ENCODE peak calls at places on chromosome 17, in six cellular contexts. M is hypothalamus; S is tibial nerve; T is tibial artery; K is nephron progenitor cell; A is central memory CD4-positive, alpha-beta T cell. E is an unnamed sample.

GRCh38 chr17:47751471-47751870 is 18.4 kb downstream of the TBX21 start:
- DNase-seq in A (no peak), K (no peak), M (no peak), S (no peak), T (no peak), E (no peak)

GRCh38 chr17:78658281-78658785 is 81.1 kb upstream of the DNAH17 start:
- DNase-seq in K (no peak), T (no peak), M (no peak), S (no peak), A (no peak), E (no peak)

GRCh38 chr17:8123695-8124349 is at the start of gene HES7:
- DNase-seq in A (no peak), T (no peak), M (no peak), K (peak), S (peak), E (no peak)

GRCh38 chr17:7383742-7384488 is 3.0 kb downstream of the TNK1 start:
- DNase-seq in T (no peak), S (no peak), M (no peak), A (peak), K (peak), E (no peak)

GRCh38 chr17:41547378-41547841 is 19.3 kb upstream of the KRT19 start:
- DNase-seq in M (no peak), A (no peak), T (no peak), S (no peak), K (peak), E (peak)

GRCh38 chr17:30312218-30312617 is 20.5 kb upstream of the BLMH start:
- DNase-seq in K (no peak), T (no peak), S (no peak), M (no peak), A (no peak), E (no peak)

GRCh38 chr17:59366040-59366757 is 34.7 kb downstream of the YPEL2 start:
- DNase-seq in K (peak), A (no peak), T (peak), M (no peak), S (no peak), E (no peak)

GRCh38 chr17:31251075-31251474 is 46.0 kb downstream of the OMG start:
- DNase-seq in K (no peak), M (no peak), S (no peak), A (no peak), T (no peak), E (no peak)

GRCh38 chr17:81090361-81091133 is 55.6 kb downstream of the BAIAP2 start:
- DNase-seq in M (no peak), S (peak), A (peak), K (peak), T (peak), E (no peak)

GRCh38 chr17:909642-910323 is 69.8 kb downstream of the NXN start:
- DNase-seq in T (no peak), M (no peak), S (no peak), A (no peak), K (no peak), E (no peak)

GRCh38 chr17:41972571-41973411 is 6.2 kb downstream of the CNP start:
- DNase-seq in K (no peak), A (no peak), T (peak), M (no peak), S (no peak), E (peak)

GRCh38 chr17:17535957-17536356 is 39.8 kb upstream of the RASD1 start:
- DNase-seq in S (no peak), M (peak), A (no peak), K (no peak), T (peak), E (peak)

GRCh38 chr17:80789356-80789902 is 202.2 kb upstream of the CHMP6 start:
- DNase-seq in A (no peak), M (no peak), S (peak), T (peak), K (no peak), E (peak)

GRCh38 chr17:173064-173911 is 8.2 kb downstream of the DOC2B start:
- DNase-seq in S (no peak), K (no peak), T (no peak), M (no peak), A (no peak), E (no peak)

GRCh38 chr17:2707721-2708584 is 3.6 kb downstream of the CLUH start:
- DNase-seq in S (no peak), K (peak), M (peak), T (peak), A (no peak), E (no peak)

GRCh38 chr17:78184868-78185267 is 2.0 kb downstream of the TK1 start:
- DNase-seq in A (no peak), K (peak), T (no peak), S (no peak), M (no peak), E (no peak)

GRCh38 chr17:18314059-18314730 is 599 bp downstream of the TOP3A start:
- DNase-seq in T (no peak), S (no peak), M (no peak), K (no peak), A (peak), E (no peak)

GRCh38 chr17:53722407-53722806 is 100.3 kb upstream of the KIF2B start:
- DNase-seq in S (no peak), A (no peak), K (no peak), M (no peak), T (no peak), E (no peak)

GRCh38 chr17:2835791-2836190 is 39.6 kb downstream of the RAP1GAP2 start:
- DNase-seq in T (no peak), K (no peak), S (no peak), M (no peak), A (no peak), E (no peak)

GRCh38 chr17:57538730-57539456 is 206.2 kb downstream of the CCDC182 start:
- DNase-seq in T (no peak), A (no peak), K (no peak), M (no peak), S (no peak), E (no peak)

GRCh38 chr17:78745407-78746088 is 36.5 kb downstream of the CYTH1 start:
- DNase-seq in T (no peak), S (peak), A (peak), K (peak), M (no peak), E (no peak)

GRCh38 chr17:47882247-47882646 is 13.8 kb upstream of the SP2 start:
- DNase-seq in A (no peak), T (no peak), K (no peak), M (no peak), S (no peak), E (peak)

GRCh38 chr17:55124730-55125129 is 140.0 kb upstream of the HLF start:
- DNase-seq in M (no peak), K (no peak), T (no peak), S (no peak), A (no peak), E (no peak)

GRCh38 chr17:68418876-68419275 is 38.4 kb downstream of the WIPI1 start:
- DNase-seq in A (no peak), M (no peak), S (no peak), K (no peak), T (no peak), E (no peak)

GRCh38 chr17:42655528-42655927 is 3.6 kb upstream of the TUBG2 start:
- DNase-seq in M (no peak), T (no peak), K (no peak), S (no peak), A (no peak), E (no peak)

E was measured in breast epithelium.